ENCODE peak calls at places on chromosomes 13 and 19, in eight cellular contexts. M is activated naive CD4-positive, alpha-beta T cell treated with anti-CD3 and anti-CD28 coated beads for 36 hours; T is activated CD4-positive, CD25-positive, alpha-beta regulatory T cell; V is A549; L is CD8-positive, alpha-beta T cell; D is adipocyte; I is COR-L47; B is spleen. P is an unnamed sample.
A peak's percentile ranks its signal among the peaks of the same experiment; 100 is the strongest.

GRCh38 chr13:48647625-48648024 is 6.1 kb upstream of the CYSLTR2 start:
- DNase-seq in M (peak; percentile 22), T (no peak), V (no peak), L (no peak), D (peak; percentile 20), I (no peak), B (no peak), P (no peak)

GRCh38 chr19:29492761-29493160 is 33.0 kb upstream of the VSTM2B start:
- DNase-seq in M (no peak), T (no peak), V (no peak), L (no peak), D (no peak), I (no peak), B (no peak), P (no peak)

GRCh38 chr19:9793051-9793591 is 24.6 kb upstream of the ZNF846 start:
- DNase-seq in M (peak; percentile 70), T (peak; percentile 49), V (peak; percentile 33), L (peak; percentile 56), D (peak; percentile 69), I (no peak), B (no peak), P (no peak)

GRCh38 chr19:16168465-16169081 is 4.8 kb downstream of the CIB3 start:
- DNase-seq in M (no peak), T (no peak), V (no peak), L (no peak), D (no peak), I (no peak), B (no peak), P (no peak)

GRCh38 chr13:97233499-97233898 is 11.4 kb downstream of the MBNL2 start:
- DNase-seq in M (no peak), T (no peak), V (no peak), L (no peak), D (no peak), I (no peak), B (no peak), P (no peak)

GRCh38 chr19:44747739-44748425 is 626 bp upstream of the BCL3 start:
- DNase-seq in M (no peak), T (no peak), V (peak; percentile 92), L (no peak), D (peak; percentile 79), I (no peak), B (peak; percentile 91), P (no peak)

GRCh38 chr19:34712606-34713261 is 21.3 kb upstream of the ZNF181 start:
- DNase-seq in M (peak; percentile 74), T (peak; percentile 21), V (peak; percentile 90), L (peak; percentile 11), D (peak; percentile 93), I (peak; percentile 66), B (no peak), P (no peak)

GRCh38 chr19:7928741-7929701 is 3.1 kb upstream of the CTXN1 start:
- DNase-seq in M (peak; percentile 57), T (peak; percentile 41), V (peak; percentile 40), L (peak; percentile 60), D (peak; percentile 83), I (peak; percentile 47), B (no peak), P (peak; percentile 84)

GRCh38 chr13:113410472-113411201 is 42.7 kb downstream of the ADPRHL1 start:
- DNase-seq in M (no peak), T (no peak), V (peak; percentile 52), L (no peak), D (peak; percentile 82), I (no peak), B (peak; percentile 59), P (peak; percentile 82)

GRCh38 chr19:2982983-2983350 is 5.6 kb downstream of the TLE6 start:
- DNase-seq in M (no peak), T (no peak), V (no peak), L (no peak), D (peak; percentile 82), I (peak; percentile 92), B (no peak), P (no peak)

GRCh38 chr19:55283548-55284393 is at the start of gene BRSK1:
- DNase-seq in M (peak; percentile 71), T (peak; percentile 38), V (peak; percentile 62), L (no peak), D (peak; percentile 87), I (peak; percentile 79), B (no peak), P (no peak)

GRCh38 chr19:10961073-10961762 is 388 bp downstream of the SMARCA4 start:
- DNase-seq in M (peak; percentile 28), T (no peak), V (no peak), L (no peak), D (peak; percentile 64), I (no peak), B (no peak), P (no peak)

GRCh38 chr13:35917942-35918645 is 213.1 kb downstream of the DCLK1 start:
- DNase-seq in M (no peak), T (no peak), V (no peak), L (no peak), D (peak; percentile 72), I (no peak), B (no peak), P (no peak)

GRCh38 chr13:84279166-84279565 is 396.9 kb upstream of the SLITRK1 start:
- DNase-seq in M (no peak), T (no peak), V (no peak), L (no peak), D (peak; percentile 29), I (no peak), B (no peak), P (no peak)

GRCh38 chr13:24038846-24039330 is 121.6 kb upstream of the SPATA13 start:
- DNase-seq in M (no peak), T (no peak), V (no peak), L (no peak), D (peak; percentile 38), I (peak; percentile 54), B (no peak), P (no peak)

GRCh38 chr19:22472180-22472637 is 50.1 kb upstream of the ZNF98 start:
- DNase-seq in M (no peak), T (no peak), V (no peak), L (no peak), D (no peak), I (no peak), B (no peak), P (no peak)

P was measured in chondrocyte.